ENCODE peak calls at places on chromosomes 2 and 18, in five cellular contexts. H is body of pancreas; D is effector memory CD4-positive, alpha-beta T cell; T is upper lobe of right lung; S is heart right ventricle. K is an unnamed sample. For H3K4me1, the result is how much of the 10 kb centered on the place peaks cover.

GRCh38 chr18:77131100-77131651 is 1.4 kb downstream of the MBP start:
- DNase-seq in H (no peak), S (peak), D (no peak), T (peak), K (peak)

GRCh38 chr2:70668432-70668831 is 99.6 kb downstream of the ADD2 start:
- DNase-seq in H (no peak), T (no peak), D (no peak), S (no peak), K (no peak)

GRCh38 chr2:156826342-156826933 is 390.3 kb downstream of the GPD2 start:
- DNase-seq in T (no peak), S (no peak), D (no peak), H (no peak), K (no peak)

GRCh38 chr2:159982270-159982669 is 80.1 kb downstream of the PLA2R1 start:
- DNase-seq in D (no peak), S (no peak), T (no peak), H (no peak), K (no peak)

GRCh38 chr2:27866237-27866636 is 23.9 kb downstream of the RBKS start:
- DNase-seq in S (no peak), H (no peak), T (no peak), D (no peak), K (no peak)

GRCh38 chr2:63364866-63365265 is 223.4 kb downstream of the WDPCP start:
- DNase-seq in T (no peak), S (no peak), H (no peak), D (no peak), K (no peak)

GRCh38 chr18:8162797-8163196 is 446.4 kb upstream of the RAB12 start:
- DNase-seq in D (no peak), T (no peak), S (no peak), H (no peak), K (peak)

GRCh38 chr18:52323802-52324201 is 16.2 kb upstream of the DCC start:
- DNase-seq in T (no peak), D (no peak), S (no peak), H (no peak), K (no peak)

GRCh38 chr2:10223471-10223870 is 79.2 kb upstream of the HPCAL1 start:
- DNase-seq in H (no peak), S (no peak), T (peak), D (no peak), K (no peak)

GRCh38 chr2:133421516-133422324 is 146.5 kb downstream of the NCKAP5 start:
- DNase-seq in T (no peak), S (peak), H (no peak), D (no peak), K (no peak)

GRCh38 chr18:57188851-57189565 is 42.1 kb downstream of the BOD1L2 start:
- DNase-seq in S (no peak), T (no peak), H (no peak), D (no peak), K (no peak)

GRCh38 chr18:23238152-23238531 is 102.9 kb downstream of the CABLES1 start:
- DNase-seq in T (no peak), D (no peak), H (no peak), S (peak), K (peak)

GRCh38 chr2:45169339-45170190 is 160.3 kb upstream of the SIX2 start:
- DNase-seq in H (peak), T (peak), S (no peak), D (no peak), K (peak)

GRCh38 chr2:205563646-205564045 is 118.7 kb upstream of the NRP2 start:
- DNase-seq in S (no peak), T (peak), H (peak), D (no peak), K (peak)

GRCh38 chr2:32743480-32744236 is 115.8 kb downstream of the TTC27 start:
- DNase-seq in H (no peak), D (no peak), T (no peak), S (no peak), K (no peak)

GRCh38 chr2:173353556-173353955 is 1.1 kb upstream of the CDCA7 start:
- DNase-seq in D (no peak), H (no peak), T (no peak), S (no peak), K (no peak)

GRCh38 chr2:170656669-170657068 is 58.5 kb upstream of the SP5 start:
- DNase-seq in T (no peak), H (no peak), D (no peak), S (no peak), K (no peak)

GRCh38 chr2:72028996-72029395 is 118.7 kb downstream of the CYP26B1 start:
- DNase-seq in H (no peak), D (no peak), S (peak), T (no peak), K (no peak)

GRCh38 chr18:3514312-3515216 is 64.6 kb downstream of the TGIF1 start:
- DNase-seq in D (no peak), S (no peak), H (no peak), T (no peak), K (no peak)

GRCh38 chr18:45248240-45248903 is 366.9 kb upstream of the SLC14A2 start:
- DNase-seq in T (no peak), H (no peak), S (peak), D (no peak), K (peak)

GRCh38 chr2:235539773-235540172 is 45.9 kb downstream of the AGAP1 start:
- DNase-seq in S (no peak), T (peak), D (no peak), H (no peak), K (no peak)

GRCh38 chr2:3388412-3388738 is 8.9 kb downstream of the TRAPPC12 start:
- DNase-seq in T (no peak), D (no peak), S (no peak), H (no peak), K (no peak)

GRCh38 chr18:71233177-71233576 is 944.3 kb downstream of the SOCS6 start:
- DNase-seq in S (no peak), D (no peak), T (no peak), H (no peak), K (no peak)

GRCh38 chr2:43984533-43984932 is 11.3 kb downstream of the LRPPRC start:
- DNase-seq in T (no peak), D (no peak), H (no peak), S (no peak), K (no peak)

GRCh38 chr18:4836146-4836545 is 360.9 kb downstream of the AKAIN1 start:
- DNase-seq in S (no peak), T (no peak), D (no peak), H (no peak), K (no peak)

GRCh38 chr2:237517163-237517562 is 30.1 kb downstream of the MLPH start:
- DNase-seq in S (no peak), T (no peak), H (no peak), D (no peak), K (no peak)

GRCh38 chr2:201797175-201797840 is 9.0 kb upstream of the CDK15 start:
- DNase-seq in S (no peak), T (no peak), D (no peak), H (no peak), K (no peak)

GRCh38 chr2:26712486-26713465 is 20.3 kb downstream of the KCNK3 start:
- DNase-seq in S (peak), D (no peak), T (no peak), H (no peak), K (no peak)

GRCh38 chr2:167264380-167264779 is 376.1 kb downstream of the XIRP2 start:
- DNase-seq in H (no peak), T (no peak), D (no peak), S (no peak), K (no peak)

GRCh38 chr2:120708944-120709607 is 26.6 kb upstream of the GLI2 start:
- DNase-seq in T (peak), D (no peak), S (no peak), H (no peak), K (no peak)

GRCh38 chr2:239711911-239712570 is 311.2 kb upstream of the HDAC4 start:
- DNase-seq in T (peak), S (no peak), H (no peak), D (no peak), K (no peak)

GRCh38 chr2:26454561-26455001 is 23.3 kb downstream of the OTOF start:
- DNase-seq in T (no peak), H (no peak), D (no peak), S (no peak), K (no peak)

GRCh38 chr2:8023241-8023640 is 658.6 kb upstream of the ID2 start:
- DNase-seq in H (no peak), T (no peak), S (no peak), D (no peak), K (no peak)

GRCh38 chr2:188678921-188679320 is 295.3 kb upstream of the COL3A1 start:
- DNase-seq in T (no peak), H (no peak), S (no peak), D (no peak), K (no peak)

GRCh38 chr2:160538559-160539355 is 45.1 kb upstream of the RBMS1 start:
- DNase-seq in H (no peak), D (no peak), S (peak), T (no peak), K (peak)

GRCh38 chr2:216192931-216193330 is 83.8 kb downstream of the XRCC5 start:
- DNase-seq in D (no peak), H (no peak), S (no peak), T (no peak), K (no peak)

GRCh38 chr2:69221960-69222751 is 164.9 kb downstream of the GFPT1 start:
- DNase-seq in H (no peak), S (no peak), D (no peak), T (no peak), K (no peak)

GRCh38 chr2:74577448-74577847 is 22.9 kb downstream of the DOK1 start:
- DNase-seq in T (no peak), D (no peak), H (no peak), S (peak), K (peak)

GRCh38 chr18:10715791-10716190 is 190.0 kb downstream of the NAPG start:
- DNase-seq in T (no peak), D (no peak), S (no peak), H (no peak), K (no peak)

GRCh38 chr2:83459456-83459855 is 999.6 kb downstream of the SUCLG1 start:
- DNase-seq in D (no peak), S (no peak), H (no peak), T (no peak), K (no peak)

DNA sequence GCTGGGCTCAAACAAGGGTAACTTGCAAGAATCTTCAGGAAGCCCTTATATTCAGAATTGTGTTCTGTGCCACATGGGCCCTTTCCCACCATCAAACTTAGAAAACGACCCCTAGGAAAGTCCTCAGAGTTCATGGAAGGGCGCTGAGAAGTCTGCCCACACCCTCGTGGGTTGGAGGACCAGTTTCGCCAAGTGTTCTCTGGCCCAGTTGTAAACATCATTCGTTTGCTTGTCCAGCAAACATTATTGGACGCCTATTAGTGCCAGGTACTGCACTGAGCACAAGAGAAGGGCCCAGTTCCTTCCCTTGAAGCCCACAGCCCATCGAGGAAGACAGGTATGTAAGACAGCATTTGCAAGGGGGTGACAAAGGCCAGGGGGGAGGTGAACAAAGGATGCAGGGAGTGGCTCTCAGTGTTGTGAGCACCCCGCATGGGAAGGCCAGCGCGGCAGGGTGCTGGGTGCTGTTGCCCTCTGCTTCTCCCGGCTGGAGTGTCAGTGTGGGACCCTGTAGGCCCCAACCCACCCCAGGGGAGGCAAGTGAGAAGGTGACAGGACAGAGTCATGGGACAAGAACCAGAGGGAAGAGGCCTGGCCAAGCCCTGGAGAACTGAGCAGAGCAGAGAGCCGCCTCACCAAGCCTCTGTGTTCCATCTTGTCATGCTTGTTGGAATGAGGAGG is 60.2 kb upstream of the ALPP start:
- DNase-seq in S (no peak), D (no peak), H (no peak), T (no peak), K (no peak)
- H3K27ac ChIP-seq in S (no peak), D (no peak), H (no peak), T (no peak), K (no peak)

DNA sequence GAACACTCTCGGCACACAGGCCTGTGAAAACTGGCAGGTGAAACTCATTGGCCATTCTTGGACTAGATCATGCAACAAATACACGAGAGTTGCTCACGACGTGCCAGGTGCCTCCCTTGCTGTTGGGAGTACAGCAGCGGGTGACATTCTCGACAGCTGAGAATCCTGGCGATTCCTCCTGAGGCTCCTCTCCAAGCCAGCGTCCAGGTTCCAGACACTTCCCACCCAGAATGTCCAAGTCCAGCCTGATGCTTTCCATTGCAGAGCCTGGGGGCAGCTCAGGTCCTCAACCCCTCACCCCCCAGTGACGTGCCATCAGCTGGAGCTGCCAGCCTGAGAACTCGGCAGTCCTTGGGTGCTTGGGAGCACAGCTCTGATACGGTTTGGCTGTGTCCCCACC is 124.2 kb downstream of the PXDN start:
- DNase-seq in S (no peak), H (no peak), D (no peak), T (peak), K (no peak)
- H3K4me3 ChIP-seq in S (no peak), H (no peak), D (no peak), T (no peak), K (no peak)

GRCh38 chr2:256094-256493 is 7.7 kb downstream of the SH3YL1 start:
- DNase-seq in S (no peak), H (no peak), T (no peak), D (no peak), K (no peak)
- H3K4me1 ChIP-seq in S (under half), H (under half), T (under half), D (under half), K (under half)

GRCh38 chr2:95313296-95314265 is 16.4 kb downstream of the KCNIP3 start:
- DNase-seq in H (no peak), S (no peak), D (no peak), T (no peak), K (peak)
- H3K27ac ChIP-seq in H (no peak), S (no peak), D (no peak), T (no peak), K (no peak)

K was measured in right cardiac atrium.